ENCODE peak calls at places on chromosomes 3 and 15, in four cellular contexts. L is stimulated activated CD4-positive, alpha-beta T cell treated with anti-CD3 and anti-CD28 coated beads, Interleukin-1b, Interleukin-23, amount 100 ng/mL, for 1 hour; C is non-pigmented ciliary epithelial cell; O is WTC11. Y is an unnamed sample.

GRCh38 chr3:75951941-75952340 is 166.6 kb upstream of the ZNF717 start:
- DNase-seq in L (no peak), C (no peak), O (no peak), Y (no peak)

GRCh38 chr15:92665100-92665555 is 9.6 kb upstream of the FAM174B start:
- DNase-seq in L (no peak), C (no peak), O (no peak), Y (no peak)

GRCh38 chr3:178421069-178421468 is 115.2 kb upstream of the KCNMB2 start:
- DNase-seq in L (no peak), C (no peak), O (no peak), Y (peak)

GRCh38 chr15:43218908-43219706 is 1.7 kb downstream of the EPB42 start:
- DNase-seq in L (no peak), C (no peak), O (peak), Y (no peak)

GRCh38 chr15:101296418-101297405 is 1.7 kb upstream of the SNRPA1 start:
- DNase-seq in L (no peak), C (no peak), O (no peak), Y (no peak)

GRCh38 chr3:196431193-196432136 is 762 bp downstream of the UBXN7 start:
- DNase-seq in L (no peak), C (peak), O (peak), Y (no peak)

GRCh38 chr15:77497108-77497737 is 76.5 kb downstream of the HMG20A start:
- DNase-seq in L (no peak), C (no peak), O (peak), Y (no peak)

GRCh38 chr3:138336454-138336853 is 6.8 kb upstream of the NME9 start:
- DNase-seq in L (no peak), C (no peak), O (no peak), Y (no peak)

GRCh38 chr15:72227192-72227586 is 3.8 kb downstream of the PKM start:
- DNase-seq in L (peak), C (peak), O (no peak), Y (no peak)

GRCh38 chr3:55870576-55870975 is 383.5 kb upstream of the WNT5A start:
- DNase-seq in L (no peak), C (no peak), O (no peak), Y (no peak)

GRCh38 chr3:24254649-24255048 is 240.0 kb downstream of the THRB start:
- DNase-seq in L (no peak), C (peak), O (no peak), Y (no peak)

GRCh38 chr3:101070260-101071121 is 77.3 kb upstream of the ABI3BP start:
- DNase-seq in L (peak), C (no peak), O (peak), Y (no peak)

GRCh38 chr3:58900372-58900771 is 149.5 kb downstream of the CFAP20DC start:
- DNase-seq in L (no peak), C (no peak), O (no peak), Y (no peak)

GRCh38 chr3:58173029-58173669 is 37.6 kb downstream of the DNASE1L3 start:
- DNase-seq in L (no peak), C (no peak), O (no peak), Y (no peak)

GRCh38 chr3:41102053-41102556 is 97.2 kb upstream of the CTNNB1 start:
- DNase-seq in L (no peak), C (no peak), O (no peak), Y (no peak)

GRCh38 chr3:39408493-39409372 is 2.2 kb downstream of the RPSA start:
- DNase-seq in L (no peak), C (no peak), O (no peak), Y (no peak)

GRCh38 chr15:66648588-66648987 is 53.4 kb upstream of the SMAD6 start:
- DNase-seq in L (no peak), C (no peak), O (no peak), Y (no peak)

GRCh38 chr3:192449036-192449435 is 278.3 kb downstream of the FGF12 start:
- DNase-seq in L (no peak), C (no peak), O (no peak), Y (no peak)

GRCh38 chr3:52771334-52771681 is 568 bp upstream of the NEK4 start:
- DNase-seq in L (no peak), C (no peak), O (no peak), Y (no peak)

Y was measured in NCI-H1930.